ENCODE peak calls at places on chromosomes 12 and 14, in eight cellular contexts. One of them, this sample, is unnamed.

GRCh38 chr12:120774169-120774916 is 48.7 kb downstream of the ACADS start:
- DNase-seq in WTC11: no peak
- DNase-seq in cardiac fibroblast: no peak
- DNase-seq in foreskin keratinocyte: no peak
- DNase-seq in progenitor cell of endocrine pancreas: no peak
- DNase-seq in fibroblast of villous mesenchyme: peak
- DNase-seq in omental fat pad: no peak
- DNase-seq in upper lobe of right lung: no peak
- DNase-seq in this sample: no peak

GRCh38 chr12:101738920-101739665 is at the start of gene SYCP3:
- DNase-seq in WTC11: no peak
- DNase-seq in cardiac fibroblast: no peak
- DNase-seq in foreskin keratinocyte: no peak
- DNase-seq in progenitor cell of endocrine pancreas: no peak
- DNase-seq in fibroblast of villous mesenchyme: no peak
- DNase-seq in omental fat pad: no peak
- DNase-seq in upper lobe of right lung: no peak
- DNase-seq in this sample: no peak

GRCh38 chr14:71130491-71131179 is 223.4 kb downstream of the PCNX1 start:
- DNase-seq in WTC11: no peak
- DNase-seq in cardiac fibroblast: peak
- DNase-seq in foreskin keratinocyte: peak
- DNase-seq in progenitor cell of endocrine pancreas: no peak
- DNase-seq in fibroblast of villous mesenchyme: peak
- DNase-seq in omental fat pad: no peak
- DNase-seq in upper lobe of right lung: no peak
- DNase-seq in this sample: no peak

GRCh38 chr12:48978741-48979601 is 849 bp downstream of the WNT1 start:
- DNase-seq in WTC11: no peak
- DNase-seq in cardiac fibroblast: no peak
- DNase-seq in foreskin keratinocyte: no peak
- DNase-seq in progenitor cell of endocrine pancreas: no peak
- DNase-seq in fibroblast of villous mesenchyme: no peak
- DNase-seq in omental fat pad: no peak
- DNase-seq in upper lobe of right lung: no peak
- DNase-seq in this sample: no peak

GRCh38 chr12:64733857-64734256 is 25.3 kb downstream of the GNS start:
- DNase-seq in WTC11: no peak
- DNase-seq in cardiac fibroblast: no peak
- DNase-seq in foreskin keratinocyte: peak
- DNase-seq in progenitor cell of endocrine pancreas: no peak
- DNase-seq in fibroblast of villous mesenchyme: no peak
- DNase-seq in omental fat pad: no peak
- DNase-seq in upper lobe of right lung: no peak
- DNase-seq in this sample: no peak

GRCh38 chr12:62345667-62346066 is 85.5 kb downstream of the USP15 start:
- DNase-seq in WTC11: no peak
- DNase-seq in cardiac fibroblast: no peak
- DNase-seq in foreskin keratinocyte: no peak
- DNase-seq in progenitor cell of endocrine pancreas: no peak
- DNase-seq in fibroblast of villous mesenchyme: no peak
- DNase-seq in omental fat pad: no peak
- DNase-seq in upper lobe of right lung: no peak
- DNase-seq in this sample: no peak

GRCh38 chr12:130983328-130984017 is 29.8 kb downstream of the ADGRD1 start:
- DNase-seq in WTC11: no peak
- DNase-seq in cardiac fibroblast: no peak
- DNase-seq in foreskin keratinocyte: no peak
- DNase-seq in progenitor cell of endocrine pancreas: no peak
- DNase-seq in fibroblast of villous mesenchyme: no peak
- DNase-seq in omental fat pad: no peak
- DNase-seq in upper lobe of right lung: no peak
- DNase-seq in this sample: no peak

GRCh38 chr14:87017335-87017734 is 975.6 kb downstream of the GALC start:
- DNase-seq in WTC11: no peak
- DNase-seq in cardiac fibroblast: no peak
- DNase-seq in foreskin keratinocyte: no peak
- DNase-seq in progenitor cell of endocrine pancreas: no peak
- DNase-seq in fibroblast of villous mesenchyme: no peak
- DNase-seq in omental fat pad: no peak
- DNase-seq in upper lobe of right lung: no peak
- DNase-seq in this sample: no peak

GRCh38 chr12:101040936-101041335 is 169.1 kb downstream of the SLC5A8 start:
- DNase-seq in WTC11: no peak
- DNase-seq in cardiac fibroblast: peak
- DNase-seq in foreskin keratinocyte: no peak
- DNase-seq in progenitor cell of endocrine pancreas: no peak
- DNase-seq in fibroblast of villous mesenchyme: peak
- DNase-seq in omental fat pad: no peak
- DNase-seq in upper lobe of right lung: no peak
- DNase-seq in this sample: no peak

GRCh38 chr12:68175566-68176033 is 16.1 kb upstream of the IFNG start:
- DNase-seq in WTC11: no peak
- DNase-seq in cardiac fibroblast: no peak
- DNase-seq in foreskin keratinocyte: no peak
- DNase-seq in progenitor cell of endocrine pancreas: no peak
- DNase-seq in fibroblast of villous mesenchyme: no peak
- DNase-seq in omental fat pad: no peak
- DNase-seq in upper lobe of right lung: no peak
- DNase-seq in this sample: no peak

GRCh38 chr12:20620311-20620710 is 74.8 kb upstream of the SLCO1C1 start:
- DNase-seq in WTC11: no peak
- DNase-seq in cardiac fibroblast: no peak
- DNase-seq in foreskin keratinocyte: no peak
- DNase-seq in progenitor cell of endocrine pancreas: no peak
- DNase-seq in fibroblast of villous mesenchyme: no peak
- DNase-seq in omental fat pad: no peak
- DNase-seq in upper lobe of right lung: no peak
- DNase-seq in this sample: no peak

GRCh38 chr14:49417790-49418189 is 168.4 kb downstream of the RPS29 start:
- DNase-seq in WTC11: no peak
- DNase-seq in cardiac fibroblast: no peak
- DNase-seq in foreskin keratinocyte: no peak
- DNase-seq in progenitor cell of endocrine pancreas: no peak
- DNase-seq in fibroblast of villous mesenchyme: no peak
- DNase-seq in omental fat pad: no peak
- DNase-seq in upper lobe of right lung: no peak
- DNase-seq in this sample: no peak

GRCh38 chr14:87014854-87015253 is 978.1 kb downstream of the GALC start:
- DNase-seq in WTC11: no peak
- DNase-seq in cardiac fibroblast: no peak
- DNase-seq in foreskin keratinocyte: no peak
- DNase-seq in progenitor cell of endocrine pancreas: no peak
- DNase-seq in fibroblast of villous mesenchyme: no peak
- DNase-seq in omental fat pad: no peak
- DNase-seq in upper lobe of right lung: no peak
- DNase-seq in this sample: no peak

GRCh38 chr14:93691042-93691780 is 97.1 kb downstream of the PRIMA1 start:
- DNase-seq in WTC11: no peak
- DNase-seq in cardiac fibroblast: no peak
- DNase-seq in foreskin keratinocyte: no peak
- DNase-seq in progenitor cell of endocrine pancreas: no peak
- DNase-seq in fibroblast of villous mesenchyme: no peak
- DNase-seq in omental fat pad: no peak
- DNase-seq in upper lobe of right lung: no peak
- DNase-seq in this sample: no peak

GRCh38 chr14:88870777-88871176 is 46.3 kb downstream of the TTC8 start:
- DNase-seq in WTC11: no peak
- DNase-seq in cardiac fibroblast: no peak
- DNase-seq in foreskin keratinocyte: no peak
- DNase-seq in progenitor cell of endocrine pancreas: no peak
- DNase-seq in fibroblast of villous mesenchyme: no peak
- DNase-seq in omental fat pad: no peak
- DNase-seq in upper lobe of right lung: no peak
- DNase-seq in this sample: no peak

GRCh38 chr12:58419905-58420304 is 478.5 kb downstream of the ATP23 start:
- DNase-seq in WTC11: no peak
- DNase-seq in cardiac fibroblast: peak
- DNase-seq in foreskin keratinocyte: peak
- DNase-seq in progenitor cell of endocrine pancreas: no peak
- DNase-seq in fibroblast of villous mesenchyme: no peak
- DNase-seq in omental fat pad: no peak
- DNase-seq in upper lobe of right lung: no peak
- DNase-seq in this sample: no peak

GRCh38 chr12:111056618-111057521 is 136.5 kb upstream of the MYL2 start:
- DNase-seq in WTC11: no peak
- DNase-seq in cardiac fibroblast: no peak
- DNase-seq in foreskin keratinocyte: no peak
- DNase-seq in progenitor cell of endocrine pancreas: no peak
- DNase-seq in fibroblast of villous mesenchyme: no peak
- DNase-seq in omental fat pad: no peak
- DNase-seq in upper lobe of right lung: no peak
- DNase-seq in this sample: peak

GRCh38 chr14:93742761-93743160 is 45.5 kb downstream of the PRIMA1 start:
- DNase-seq in WTC11: no peak
- DNase-seq in cardiac fibroblast: no peak
- DNase-seq in foreskin keratinocyte: no peak
- DNase-seq in progenitor cell of endocrine pancreas: no peak
- DNase-seq in fibroblast of villous mesenchyme: no peak
- DNase-seq in omental fat pad: no peak
- DNase-seq in upper lobe of right lung: no peak
- DNase-seq in this sample: no peak

GRCh38 chr12:48615681-48616080 is 45.8 kb upstream of the LALBA start:
- DNase-seq in WTC11: no peak
- DNase-seq in cardiac fibroblast: no peak
- DNase-seq in foreskin keratinocyte: peak
- DNase-seq in progenitor cell of endocrine pancreas: no peak
- DNase-seq in fibroblast of villous mesenchyme: no peak
- DNase-seq in omental fat pad: no peak
- DNase-seq in upper lobe of right lung: no peak
- DNase-seq in this sample: no peak

GRCh38 chr12:122064034-122064777 is 14.3 kb upstream of the MLXIP start:
- DNase-seq in WTC11: peak
- DNase-seq in cardiac fibroblast: peak
- DNase-seq in foreskin keratinocyte: peak
- DNase-seq in progenitor cell of endocrine pancreas: peak
- DNase-seq in fibroblast of villous mesenchyme: peak
- DNase-seq in omental fat pad: peak
- DNase-seq in upper lobe of right lung: peak
- DNase-seq in this sample: no peak

GRCh38 chr12:124928095-124928911 is 13.9 kb upstream of the UBC start:
- DNase-seq in WTC11: peak
- DNase-seq in cardiac fibroblast: peak
- DNase-seq in foreskin keratinocyte: peak
- DNase-seq in progenitor cell of endocrine pancreas: no peak
- DNase-seq in fibroblast of villous mesenchyme: peak
- DNase-seq in omental fat pad: peak
- DNase-seq in upper lobe of right lung: peak
- DNase-seq in this sample: peak

GRCh38 chr12:122099280-122099749 is 20.8 kb downstream of the MLXIP start:
- DNase-seq in WTC11: no peak
- DNase-seq in cardiac fibroblast: no peak
- DNase-seq in foreskin keratinocyte: no peak
- DNase-seq in progenitor cell of endocrine pancreas: no peak
- DNase-seq in fibroblast of villous mesenchyme: no peak
- DNase-seq in omental fat pad: no peak
- DNase-seq in upper lobe of right lung: no peak
- DNase-seq in this sample: no peak

GRCh38 chr14:100679707-100680438 is 46.8 kb upstream of the DLK1 start:
- DNase-seq in WTC11: no peak
- DNase-seq in cardiac fibroblast: peak
- DNase-seq in foreskin keratinocyte: no peak
- DNase-seq in progenitor cell of endocrine pancreas: no peak
- DNase-seq in fibroblast of villous mesenchyme: peak
- DNase-seq in omental fat pad: no peak
- DNase-seq in upper lobe of right lung: no peak
- DNase-seq in this sample: no peak
- TF ChIP-seq CTCF in WTC11: no peak
- TF ChIP-seq CTCF in cardiac fibroblast: no peak
- TF ChIP-seq CTCF in foreskin keratinocyte: no peak
- TF ChIP-seq CTCF in progenitor cell of endocrine pancreas: no peak
- TF ChIP-seq CTCF in fibroblast of villous mesenchyme: peak
- TF ChIP-seq CTCF in omental fat pad: no peak
- TF ChIP-seq CTCF in upper lobe of right lung: no peak
- TF ChIP-seq CTCF in this sample: no peak

GRCh38 chr12:115752913-115753726 is 524.4 kb downstream of the MED13L start:
- DNase-seq in WTC11: peak
- DNase-seq in cardiac fibroblast: peak
- DNase-seq in foreskin keratinocyte: peak
- DNase-seq in progenitor cell of endocrine pancreas: no peak
- DNase-seq in fibroblast of villous mesenchyme: peak
- DNase-seq in omental fat pad: no peak
- DNase-seq in upper lobe of right lung: no peak
- DNase-seq in this sample: no peak
- TF ChIP-seq CTCF in WTC11: peak
- TF ChIP-seq CTCF in cardiac fibroblast: peak
- TF ChIP-seq CTCF in foreskin keratinocyte: peak
- TF ChIP-seq CTCF in progenitor cell of endocrine pancreas: peak
- TF ChIP-seq CTCF in fibroblast of villous mesenchyme: peak
- TF ChIP-seq CTCF in omental fat pad: no peak
- TF ChIP-seq CTCF in upper lobe of right lung: peak
- TF ChIP-seq CTCF in this sample: peak

GRCh38 chr14:61147898-61148549 is 133.1 kb downstream of the TMEM30B start:
- DNase-seq in WTC11: no peak
- DNase-seq in cardiac fibroblast: peak
- DNase-seq in foreskin keratinocyte: no peak
- DNase-seq in progenitor cell of endocrine pancreas: no peak
- DNase-seq in fibroblast of villous mesenchyme: peak
- DNase-seq in omental fat pad: no peak
- DNase-seq in upper lobe of right lung: no peak
- DNase-seq in this sample: no peak
- TF ChIP-seq CTCF in WTC11: no peak
- TF ChIP-seq CTCF in cardiac fibroblast: no peak
- TF ChIP-seq CTCF in foreskin keratinocyte: no peak
- TF ChIP-seq CTCF in progenitor cell of endocrine pancreas: no peak
- TF ChIP-seq CTCF in fibroblast of villous mesenchyme: no peak
- TF ChIP-seq CTCF in omental fat pad: no peak
- TF ChIP-seq CTCF in upper lobe of right lung: no peak
- TF ChIP-seq CTCF in this sample: no peak

DNA sequence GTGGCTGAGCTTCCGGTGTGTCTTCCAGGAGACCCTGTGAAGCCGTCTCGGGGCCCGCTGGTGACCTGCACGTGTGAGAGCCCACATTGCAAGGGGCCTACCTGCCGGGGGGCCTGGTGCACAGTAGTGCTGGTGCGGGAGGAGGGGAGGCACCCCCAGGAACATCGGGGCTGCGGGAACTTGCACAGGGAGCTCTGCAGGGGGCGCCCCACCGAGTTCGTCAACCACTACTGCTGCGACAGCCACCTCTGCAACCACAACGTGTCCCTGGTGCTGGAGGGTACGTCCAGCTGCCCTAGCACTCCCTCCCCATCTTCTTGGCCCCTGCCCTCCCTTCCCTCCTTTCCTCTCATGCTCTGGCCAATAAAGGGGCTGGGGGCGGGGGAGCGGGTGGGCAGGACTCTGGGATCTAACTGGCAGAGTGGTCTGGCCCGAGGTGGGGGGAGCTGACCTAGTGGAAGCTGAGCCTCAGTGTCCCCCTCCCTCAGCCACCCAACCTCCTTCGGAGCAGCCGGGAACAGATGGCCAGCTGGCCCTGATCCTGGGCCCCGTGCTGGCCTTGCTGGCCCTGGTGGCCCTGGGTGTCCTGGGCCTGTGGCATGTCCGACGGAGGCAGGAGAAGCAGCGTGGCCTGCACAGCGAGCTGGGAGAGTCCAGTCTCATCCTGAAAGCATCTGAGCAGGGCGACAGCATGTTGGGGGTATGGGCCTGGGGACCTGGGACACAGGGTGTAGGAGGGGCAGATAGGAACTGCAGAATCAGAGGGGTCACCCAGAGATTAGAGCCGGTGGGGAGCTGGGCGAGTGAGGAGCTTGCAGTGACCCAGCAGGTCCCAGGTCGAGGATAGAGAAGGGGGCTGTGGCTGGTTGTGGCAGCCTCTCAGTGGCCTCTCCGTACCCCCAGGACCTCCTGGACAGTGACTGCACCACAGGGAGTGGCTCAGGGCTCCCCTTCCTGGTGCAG is 6.0 kb downstream of the ACVRL1 start:
- DNase-seq in WTC11: peak
- DNase-seq in cardiac fibroblast: no peak
- DNase-seq in foreskin keratinocyte: no peak
- DNase-seq in progenitor cell of endocrine pancreas: no peak
- DNase-seq in fibroblast of villous mesenchyme: no peak
- DNase-seq in omental fat pad: no peak
- DNase-seq in upper lobe of right lung: peak
- DNase-seq in this sample: no peak
- TF ChIP-seq CTCF in WTC11: peak
- TF ChIP-seq CTCF in cardiac fibroblast: no peak
- TF ChIP-seq CTCF in foreskin keratinocyte: peak
- TF ChIP-seq CTCF in progenitor cell of endocrine pancreas: peak
- TF ChIP-seq CTCF in fibroblast of villous mesenchyme: no peak
- TF ChIP-seq CTCF in omental fat pad: no peak
- TF ChIP-seq CTCF in upper lobe of right lung: peak
- TF ChIP-seq CTCF in this sample: no peak

This sample was measured in upper lobe of left lung.